ENCODE peak calls at places on chromosome 1, in eight cellular contexts. One of them, this sample, is unnamed.

GRCh38 chr1:53411541-53412152 is 47.6 kb upstream of the DMRTB1 start:
- DNase-seq in kidney: no peak
- DNase-seq in bronchial epithelial cell: no peak
- DNase-seq in endothelial cell: no peak
- DNase-seq in NCI-H146: no peak
- DNase-seq in NCI-H345: no peak
- DNase-seq in A549: no peak
- DNase-seq in T47D: no peak
- DNase-seq in this sample: no peak

GRCh38 chr1:231363624-231364023 is 25.5 kb downstream of the SPRTN start:
- DNase-seq in NCI-H345: no peak
- DNase-seq in bronchial epithelial cell: no peak
- DNase-seq in A549: no peak
- DNase-seq in kidney: no peak
- DNase-seq in T47D: no peak
- DNase-seq in endothelial cell: no peak
- DNase-seq in NCI-H146: no peak
- DNase-seq in this sample: no peak

GRCh38 chr1:189027509-189027908 is 1450.2 kb downstream of the BRINP3 start:
- DNase-seq in NCI-H345: no peak
- DNase-seq in kidney: no peak
- DNase-seq in NCI-H146: no peak
- DNase-seq in bronchial epithelial cell: no peak
- DNase-seq in A549: peak; percentile 9
- DNase-seq in T47D: no peak
- DNase-seq in endothelial cell: no peak
- DNase-seq in this sample: no peak

GRCh38 chr1:217088521-217089221 is 365.4 kb upstream of the ESRRG start:
- DNase-seq in NCI-H345: no peak
- DNase-seq in kidney: no peak
- DNase-seq in NCI-H146: peak; percentile 45
- DNase-seq in endothelial cell: no peak
- DNase-seq in bronchial epithelial cell: no peak
- DNase-seq in A549: no peak
- DNase-seq in T47D: no peak
- DNase-seq in this sample: peak; percentile 43

GRCh38 chr1:85460555-85461088 is 4.3 kb downstream of the DDAH1 start:
- DNase-seq in A549: no peak
- DNase-seq in bronchial epithelial cell: peak; percentile 51
- DNase-seq in NCI-H345: no peak
- DNase-seq in NCI-H146: no peak
- DNase-seq in kidney: no peak
- DNase-seq in T47D: no peak
- DNase-seq in endothelial cell: no peak
- DNase-seq in this sample: no peak

GRCh38 chr1:154442006-154442740 is 37.0 kb downstream of the IL6R start:
- DNase-seq in T47D: peak; percentile 59
- DNase-seq in bronchial epithelial cell: no peak
- DNase-seq in NCI-H345: no peak
- DNase-seq in NCI-H146: no peak
- DNase-seq in kidney: peak; percentile 74
- DNase-seq in endothelial cell: peak; percentile 43
- DNase-seq in A549: no peak
- DNase-seq in this sample: no peak

GRCh38 chr1:8255712-8256111 is 62.2 kb upstream of the SLC45A1 start:
- DNase-seq in NCI-H345: no peak
- DNase-seq in A549: no peak
- DNase-seq in T47D: no peak
- DNase-seq in NCI-H146: no peak
- DNase-seq in kidney: no peak
- DNase-seq in endothelial cell: no peak
- DNase-seq in bronchial epithelial cell: no peak
- DNase-seq in this sample: no peak

GRCh38 chr1:7680791-7681165 is 90.3 kb upstream of the VAMP3 start:
- DNase-seq in bronchial epithelial cell: no peak
- DNase-seq in NCI-H345: peak; percentile 60
- DNase-seq in A549: no peak
- DNase-seq in kidney: peak; percentile 72
- DNase-seq in endothelial cell: no peak
- DNase-seq in NCI-H146: peak; percentile 71
- DNase-seq in T47D: no peak
- DNase-seq in this sample: no peak